ENCODE peak calls at places on chromosomes 16 and 17, in seven cellular contexts. G, H, Z, M, S, N and P are unnamed samples.

GRCh38 chr17:429589-429988 is 77.0 kb upstream of the RPH3AL start:
- DNase-seq in M (no peak), G (no peak), S (no peak), N (no peak), Z (no peak), H (no peak), P (no peak)

GRCh38 chr16:23420011-23420410 is 33.0 kb downstream of the COG7 start:
- DNase-seq in G (no peak), S (no peak), Z (no peak), N (no peak), H (no peak), M (no peak), P (no peak)

GRCh38 chr16:68338326-68339119 is 27.7 kb downstream of the PRMT7 start:
- DNase-seq in G (no peak), M (no peak), S (no peak), N (no peak), Z (no peak), H (no peak), P (no peak)

GRCh38 chr17:14061666-14062560 is 7.4 kb upstream of the COX10 start:
- DNase-seq in G (no peak), M (no peak), Z (no peak), H (no peak), N (no peak), S (peak; percentile 52), P (no peak)

GRCh38 chr16:26569793-26570192 is 496.9 kb upstream of the C16orf82 start:
- DNase-seq in G (peak; percentile 13), Z (no peak), N (peak; percentile 19), S (peak; percentile 8), H (no peak), M (no peak), P (no peak)

GRCh38 chr17:71423871-71424546 is 696.8 kb upstream of the SOX9 start:
- DNase-seq in N (no peak), S (no peak), M (peak; percentile 28), G (no peak), Z (no peak), H (no peak), P (no peak)

GRCh38 chr16:15518412-15519351 is 84.3 kb downstream of the BMERB1 start:
- DNase-seq in G (no peak), N (no peak), H (peak; percentile 95), M (peak; percentile 51), S (peak; percentile 51), Z (no peak), P (no peak)

GRCh38 chr17:69434164-69434579 is 19.7 kb downstream of the MAP2K6 start:
- DNase-seq in M (peak; percentile 20), H (no peak), N (peak; percentile 77), G (no peak), S (no peak), Z (no peak), P (no peak)

GRCh38 chr17:65743313-65743665 is 181.8 kb upstream of the AXIN2 start:
- DNase-seq in N (no peak), Z (no peak), S (no peak), G (no peak), H (no peak), M (no peak), P (no peak)

GRCh38 chr17:62801553-62801952 is 6.6 kb downstream of the MARCHF10 start:
- DNase-seq in Z (no peak), M (no peak), G (no peak), H (no peak), S (no peak), N (no peak), P (no peak)

GRCh38 chr17:41171881-41172280 is 3.9 kb upstream of the KRTAP4-3 start:
- DNase-seq in H (no peak), S (no peak), N (no peak), Z (no peak), M (no peak), G (no peak), P (no peak)

GRCh38 chr17:44095647-44096496 is 25.3 kb downstream of the G6PC3 start:
- DNase-seq in M (peak; percentile 75), H (no peak), Z (no peak), N (peak; percentile 89), G (peak; percentile 75), S (peak; percentile 64), P (no peak)

GRCh38 chr16:3879258-3879886 is 1.1 kb downstream of the CREBBP start:
- DNase-seq in H (no peak), N (peak; percentile 64), Z (no peak), S (peak; percentile 38), M (no peak), G (peak; percentile 53), P (no peak)

GRCh38 chr17:50487213-50488096 is 8.8 kb downstream of the RSAD1 start:
- DNase-seq in Z (no peak), N (no peak), H (no peak), G (no peak), M (no peak), S (peak; percentile 90), P (no peak)

GRCh38 chr16:66003196-66003595 is 363.3 kb upstream of the CDH5 start:
- DNase-seq in N (no peak), H (no peak), S (no peak), M (no peak), G (no peak), Z (no peak), P (no peak)

GRCh38 chr17:40442392-40443195 is 656 bp upstream of the IGFBP4 start:
- DNase-seq in Z (no peak), M (no peak), S (peak; percentile 35), N (no peak), H (no peak), G (no peak), P (no peak)

GRCh38 chr17:44529864-44530263 is 26.7 kb upstream of the GPATCH8 start:
- DNase-seq in N (no peak), Z (no peak), S (no peak), H (no peak), M (no peak), G (no peak), P (no peak)

GRCh38 chr17:35010093-35010492 is 29.8 kb downstream of the LIG3 start:
- DNase-seq in N (no peak), H (no peak), G (no peak), M (no peak), Z (no peak), S (no peak), P (no peak)

GRCh38 chr17:32124985-32125847 is 17.1 kb upstream of the RHOT1 start:
- DNase-seq in H (no peak), S (no peak), G (no peak), N (no peak), Z (no peak), M (no peak), P (no peak)

GRCh38 chr16:3954411-3954921 is 74.0 kb upstream of the CREBBP start:
- DNase-seq in N (no peak), Z (no peak), G (no peak), M (no peak), S (no peak), H (no peak), P (no peak)

GRCh38 chr16:73036074-73036826 is 11.7 kb downstream of the ZFHX3 start:
- DNase-seq in Z (no peak), M (no peak), N (peak; percentile 46), H (no peak), S (no peak), G (no peak), P (no peak)

GRCh38 chr17:2996208-2996855 is 67.1 kb downstream of the OR1D5 start:
- DNase-seq in H (no peak), M (no peak), G (no peak), N (no peak), S (no peak), Z (no peak), P (no peak)

GRCh38 chr17:17391575-17392370 is 85.0 kb upstream of the MED9 start:
- DNase-seq in Z (peak; percentile 53), M (no peak), N (no peak), G (no peak), H (no peak), S (no peak), P (no peak)

GRCh38 chr17:65587602-65588193 is 26.2 kb upstream of the AXIN2 start:
- DNase-seq in N (no peak), M (no peak), S (no peak), H (no peak), Z (no peak), G (no peak), P (no peak)

GRCh38 chr17:2067559-2067958 is 12.7 kb downstream of the HIC1 start:
- DNase-seq in M (peak; percentile 85), S (no peak), H (no peak), Z (no peak), N (no peak), G (no peak), P (no peak)

GRCh38 chr16:49348408-49349176 is 25.0 kb upstream of the C16orf78 start:
- DNase-seq in N (no peak), M (no peak), H (no peak), S (no peak), Z (no peak), G (no peak), P (no peak)

GRCh38 chr16:88905563-88905962 is 39.1 kb upstream of the PABPN1L start:
- DNase-seq in S (peak; percentile 58), Z (no peak), N (peak; percentile 33), H (no peak), M (no peak), G (peak; percentile 68), P (no peak)
- TF ChIP-seq CTCF in S (no peak), Z (no peak), N (no peak), H (no peak), M (no peak), G (no peak), P (no peak)

GRCh38 chr17:8318536-8318935 is 8.5 kb downstream of the ARHGEF15 start:
- DNase-seq in M (no peak), N (no peak), H (no peak), G (no peak), S (no peak), Z (no peak), P (no peak)
- TF ChIP-seq CTCF in M (no peak), N (no peak), H (no peak), G (no peak), S (no peak), Z (no peak), P (no peak)

GRCh38 chr16:10743610-10744369 is at the start of gene NUBP1:
- DNase-seq in H (peak; percentile 100), M (peak; percentile 95), Z (peak; percentile 100), G (peak; percentile 100), S (peak; percentile 99), N (peak; percentile 98), P (peak; percentile 100)
- TF ChIP-seq CTCF in H (no peak), M (no peak), Z (no peak), G (no peak), S (peak; percentile 10), N (no peak), P (no peak)

DNA sequence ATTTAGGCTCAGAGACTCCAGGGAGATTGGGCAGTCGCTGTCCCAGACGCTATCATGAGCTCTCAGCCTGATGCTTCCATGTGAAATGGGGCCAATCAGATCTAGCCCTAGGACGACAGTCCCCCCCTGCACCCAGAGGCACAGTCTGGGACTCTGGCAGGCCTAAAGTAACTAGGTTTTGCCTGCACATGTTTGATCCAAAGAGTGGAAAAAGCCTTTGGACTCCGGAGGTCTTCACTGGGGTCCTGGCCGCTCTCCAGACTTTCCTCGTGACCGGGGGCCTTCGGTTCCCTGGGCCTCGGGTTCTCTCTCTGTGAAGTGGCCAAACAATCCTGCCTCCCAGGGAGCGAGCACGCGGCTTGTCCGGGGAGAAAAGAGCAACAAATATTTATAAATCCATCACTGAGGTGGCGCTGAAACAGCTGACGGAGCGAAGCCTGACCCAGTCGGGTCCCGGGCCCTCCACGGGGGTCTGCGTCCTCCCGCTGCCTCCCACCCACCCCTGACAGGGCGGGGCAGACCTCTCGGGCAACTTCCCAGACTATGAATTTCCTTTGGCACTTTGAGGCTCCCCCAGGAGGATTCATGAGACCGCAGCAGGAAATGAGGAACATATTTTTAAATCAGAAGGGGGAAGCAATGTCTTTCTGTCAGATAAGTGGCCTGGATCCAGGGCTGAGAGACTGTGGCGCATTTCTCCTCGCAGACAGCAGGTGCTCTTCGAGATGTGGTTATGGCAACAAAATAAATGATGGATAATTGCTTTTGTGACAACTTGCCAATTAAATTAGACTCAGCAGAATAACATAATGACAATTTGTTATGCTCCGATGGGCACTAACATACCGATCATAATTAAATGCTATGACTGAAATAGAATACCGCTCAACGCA is 38.9 kb downstream of the MRPS23 start:
- DNase-seq in H (peak; percentile 91), Z (no peak), M (peak; percentile 81), N (no peak), G (peak; percentile 35), S (peak; percentile 31), P (no peak)
- TF ChIP-seq CTCF in H (no peak), Z (no peak), M (no peak), N (peak; percentile 8), G (no peak), S (no peak), P (no peak)